ENCODE peak calls at places on chromosomes 5 and 9, in six cellular contexts. One of them, this sample, is unnamed.

GRCh38 chr5:131610198-131611063 is 24.6 kb downstream of the RAPGEF6 start:
- DNase-seq in fibroblast of the conjunctiva: no peak
- DNase-seq in cardiac muscle cell: peak
- DNase-seq in NCI-H1105: no peak
- DNase-seq in stimulated activated CD8-positive, alpha-beta memory T cell treated with anti-CD3 and anti-CD28 coated beads, Interleukin-12 subunit alpha, Interleukin-12 subunit beta, amount 100 ng/mL, for 1 hour: no peak
- DNase-seq in IMR-90: peak
- DNase-seq in this sample: no peak

GRCh38 chr5:92380069-92380770 is 997.1 kb upstream of the ARRDC3 start:
- DNase-seq in NCI-H1105: no peak
- DNase-seq in stimulated activated CD8-positive, alpha-beta memory T cell treated with anti-CD3 and anti-CD28 coated beads, Interleukin-12 subunit alpha, Interleukin-12 subunit beta, amount 100 ng/mL, for 1 hour: no peak
- DNase-seq in IMR-90: peak
- DNase-seq in fibroblast of the conjunctiva: no peak
- DNase-seq in cardiac muscle cell: no peak
- DNase-seq in this sample: no peak

GRCh38 chr9:120532475-120532874 is 47.5 kb downstream of the CDK5RAP2 start:
- DNase-seq in IMR-90: no peak
- DNase-seq in stimulated activated CD8-positive, alpha-beta memory T cell treated with anti-CD3 and anti-CD28 coated beads, Interleukin-12 subunit alpha, Interleukin-12 subunit beta, amount 100 ng/mL, for 1 hour: no peak
- DNase-seq in fibroblast of the conjunctiva: peak
- DNase-seq in NCI-H1105: no peak
- DNase-seq in cardiac muscle cell: no peak
- DNase-seq in this sample: no peak

GRCh38 chr5:16616536-16617271 is at the start of gene RETREG1:
- DNase-seq in NCI-H1105: peak
- DNase-seq in stimulated activated CD8-positive, alpha-beta memory T cell treated with anti-CD3 and anti-CD28 coated beads, Interleukin-12 subunit alpha, Interleukin-12 subunit beta, amount 100 ng/mL, for 1 hour: peak
- DNase-seq in IMR-90: no peak
- DNase-seq in fibroblast of the conjunctiva: no peak
- DNase-seq in cardiac muscle cell: peak
- DNase-seq in this sample: peak

GRCh38 chr5:155728857-155729683 is 597.9 kb upstream of the SGCD start:
- DNase-seq in IMR-90: no peak
- DNase-seq in stimulated activated CD8-positive, alpha-beta memory T cell treated with anti-CD3 and anti-CD28 coated beads, Interleukin-12 subunit alpha, Interleukin-12 subunit beta, amount 100 ng/mL, for 1 hour: no peak
- DNase-seq in cardiac muscle cell: peak
- DNase-seq in NCI-H1105: peak
- DNase-seq in fibroblast of the conjunctiva: no peak
- DNase-seq in this sample: peak

GRCh38 chr5:14118551-14119320 is 24.4 kb upstream of the TRIO start:
- DNase-seq in fibroblast of the conjunctiva: no peak
- DNase-seq in cardiac muscle cell: peak
- DNase-seq in stimulated activated CD8-positive, alpha-beta memory T cell treated with anti-CD3 and anti-CD28 coated beads, Interleukin-12 subunit alpha, Interleukin-12 subunit beta, amount 100 ng/mL, for 1 hour: no peak
- DNase-seq in IMR-90: no peak
- DNase-seq in NCI-H1105: no peak
- DNase-seq in this sample: no peak

GRCh38 chr9:34629492-34629809 is 585 bp upstream of the ARID3C start:
- DNase-seq in fibroblast of the conjunctiva: no peak
- DNase-seq in NCI-H1105: no peak
- DNase-seq in stimulated activated CD8-positive, alpha-beta memory T cell treated with anti-CD3 and anti-CD28 coated beads, Interleukin-12 subunit alpha, Interleukin-12 subunit beta, amount 100 ng/mL, for 1 hour: no peak
- DNase-seq in IMR-90: no peak
- DNase-seq in cardiac muscle cell: no peak
- DNase-seq in this sample: no peak

GRCh38 chr9:36036780-36037579 is at the start of gene RECK:
- DNase-seq in fibroblast of the conjunctiva: peak
- DNase-seq in IMR-90: peak
- DNase-seq in stimulated activated CD8-positive, alpha-beta memory T cell treated with anti-CD3 and anti-CD28 coated beads, Interleukin-12 subunit alpha, Interleukin-12 subunit beta, amount 100 ng/mL, for 1 hour: peak
- DNase-seq in NCI-H1105: peak
- DNase-seq in cardiac muscle cell: peak
- DNase-seq in this sample: peak

GRCh38 chr5:88858392-88858791 is 24.6 kb downstream of the MEF2C start:
- DNase-seq in fibroblast of the conjunctiva: no peak
- DNase-seq in cardiac muscle cell: no peak
- DNase-seq in IMR-90: no peak
- DNase-seq in NCI-H1105: no peak
- DNase-seq in stimulated activated CD8-positive, alpha-beta memory T cell treated with anti-CD3 and anti-CD28 coated beads, Interleukin-12 subunit alpha, Interleukin-12 subunit beta, amount 100 ng/mL, for 1 hour: no peak
- DNase-seq in this sample: no peak